ENCODE peak calls at places on chromosomes 16 and 17, in four cellular contexts. E is K562, P is HepG2, B is GM12878. R is an unnamed sample.

GRCh38 chr16:15765880-15766279 is 90.9 kb downstream of the MYH11 start:
- DNase-seq in E (peak), P (peak), B (peak), R (peak)

GRCh38 chr17:58535431-58535830 is 21.0 kb upstream of the MTMR4 start:
- DNase-seq in E (no peak), P (peak), B (no peak), R (no peak)

GRCh38 chr17:20852541-20853370 is 190.1 kb downstream of the USP22 start:
- DNase-seq in E (no peak), P (no peak), B (no peak), R (peak)

GRCh38 chr16:2226245-2226793 is 2.9 kb downstream of the E4F1 start:
- DNase-seq in E (no peak), P (peak), B (no peak), R (no peak)

GRCh38 chr17:53538129-53538617 is 284.6 kb upstream of the KIF2B start:
- DNase-seq in E (no peak), P (no peak), B (no peak), R (no peak)

GRCh38 chr17:75181608-75182318 is 996 bp downstream of the SUMO2 start:
- DNase-seq in E (peak), P (no peak), B (no peak), R (no peak)

GRCh38 chr16:1494129-1494640 is 1.0 kb downstream of the TELO2 start:
- DNase-seq in E (peak), P (peak), B (no peak), R (peak)

GRCh38 chr17:2075336-2076056 is 20.6 kb downstream of the HIC1 start:
- DNase-seq in E (no peak), P (no peak), B (no peak), R (no peak)

GRCh38 chr17:15220785-15221184 is 44.3 kb downstream of the PMP22 start:
- DNase-seq in E (no peak), P (no peak), B (no peak), R (no peak)

GRCh38 chr16:87465306-87465705 is 27.5 kb downstream of the ZCCHC14 start:
- DNase-seq in E (peak), P (peak), B (no peak), R (no peak)

GRCh38 chr17:2042355-2042929 is 620 bp downstream of the OVCA2 start:
- DNase-seq in E (peak), P (no peak), B (no peak), R (peak)

GRCh38 chr16:10332775-10333174 is 53.1 kb upstream of the ATF7IP2 start:
- DNase-seq in E (no peak), P (no peak), B (no peak), R (no peak)

GRCh38 chr17:6994666-6995246 is 1.1 kb upstream of the ALOX12 start:
- DNase-seq in E (peak), P (no peak), B (no peak), R (no peak)

GRCh38 chr16:71526111-71526998 is at the start of gene CHST4:
- DNase-seq in E (no peak), P (no peak), B (no peak), R (peak)

GRCh38 chr16:50428116-50428515 is 59.3 kb upstream of the BRD7 start:
- DNase-seq in E (no peak), P (no peak), B (no peak), R (no peak)

GRCh38 chr16:528111-529011 is 849 bp downstream of the CAPN15 start:
- DNase-seq in E (peak), P (no peak), B (no peak), R (no peak)

GRCh38 chr17:18921912-18922451 is 30.0 kb upstream of the SLC5A10 start:
- DNase-seq in E (no peak), P (no peak), B (peak), R (no peak)

GRCh38 chr17:77497578-77497934 is 356.8 kb downstream of the SEC14L1 start:
- DNase-seq in E (no peak), P (no peak), B (no peak), R (no peak)

GRCh38 chr17:20206591-20206990 is 197.4 kb downstream of the SPECC1 start:
- DNase-seq in E (no peak), P (no peak), B (no peak), R (no peak)

GRCh38 chr16:20853981-20854620 is 46.1 kb downstream of the DCUN1D3 start:
- DNase-seq in E (no peak), P (no peak), B (no peak), R (no peak)

GRCh38 chr16:4381072-4381934 is 9.7 kb downstream of the VASN start:
- DNase-seq in E (no peak), P (no peak), B (no peak), R (no peak)

GRCh38 chr16:50354629-50355456 is 13.9 kb downstream of the BRD7 start:
- DNase-seq in E (peak), P (no peak), B (no peak), R (no peak)

GRCh38 chr16:55323637-55324490 is at the start of gene IRX6:
- DNase-seq in E (peak), P (no peak), B (no peak), R (peak)

GRCh38 chr17:70320642-70321345 is 151.5 kb downstream of the KCNJ2 start:
- DNase-seq in E (no peak), P (no peak), B (no peak), R (peak)

GRCh38 chr16:12829096-12829888 is 25.6 kb upstream of the CPPED1 start:
- DNase-seq in E (no peak), P (no peak), B (no peak), R (no peak)

GRCh38 chr17:4886830-4887229 is 12.5 kb upstream of the C17orf107 start:
- DNase-seq in E (no peak), P (no peak), B (no peak), R (no peak)

GRCh38 chr17:19249681-19250080 is 12.5 kb downstream of the EPN2 start:
- DNase-seq in E (no peak), P (no peak), B (no peak), R (no peak)

GRCh38 chr17:44389281-44389680 is at the start of gene ITGA2B:
- DNase-seq in E (no peak), P (no peak), B (no peak), R (no peak)

GRCh38 chr16:48409839-48410610 is 24.8 kb upstream of the SIAH1 start:
- DNase-seq in E (peak), P (peak), B (no peak), R (no peak)

GRCh38 chr16:87044031-87044380 is 273.2 kb downstream of the C16orf95 start:
- DNase-seq in E (no peak), P (no peak), B (no peak), R (no peak)

DNA sequence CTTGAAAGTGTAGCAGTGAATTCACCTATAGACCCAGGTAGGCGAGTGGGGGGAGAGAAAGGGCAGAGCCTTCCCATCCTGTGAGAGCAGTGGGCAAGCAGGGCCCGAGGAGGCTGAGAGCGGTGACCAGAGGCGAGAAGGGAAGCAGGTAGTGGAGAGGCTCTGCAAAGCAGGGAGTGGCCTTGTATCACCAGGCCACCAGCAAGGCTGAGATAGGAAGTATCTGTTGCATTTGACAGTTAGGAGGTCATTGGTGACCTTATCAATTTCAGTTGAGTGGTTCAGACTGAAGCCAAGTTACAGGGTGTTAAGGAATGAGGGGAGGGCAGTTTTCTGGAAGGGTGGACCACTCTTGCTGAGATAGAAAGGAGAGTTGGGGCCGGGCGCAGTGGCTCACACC is 10.7 kb upstream of the HSD3B7 start:
- DNase-seq in E (no peak), P (no peak), B (no peak), R (no peak)
- TF ChIP-seq FOXK2 in E (no peak), P (no peak), B (no peak), R (no peak)

GRCh38 chr16:85177448-85177846 is 65.2 kb upstream of the CIBAR2 start:
- DNase-seq in E (no peak), P (no peak), B (no peak), R (no peak)

GRCh38 chr16:85176541-85177447 is 64.5 kb upstream of the CIBAR2 start:
- DNase-seq in E (no peak), P (no peak), B (no peak), R (no peak)

GRCh38 chr16:85179344-85180046 is 67.2 kb upstream of the CIBAR2 start:
- DNase-seq in E (no peak), P (no peak), B (no peak), R (no peak)

GRCh38 chr16:85178596-85178995 is 66.3 kb upstream of the CIBAR2 start:
- DNase-seq in E (no peak), P (no peak), B (no peak), R (no peak)

DNA sequence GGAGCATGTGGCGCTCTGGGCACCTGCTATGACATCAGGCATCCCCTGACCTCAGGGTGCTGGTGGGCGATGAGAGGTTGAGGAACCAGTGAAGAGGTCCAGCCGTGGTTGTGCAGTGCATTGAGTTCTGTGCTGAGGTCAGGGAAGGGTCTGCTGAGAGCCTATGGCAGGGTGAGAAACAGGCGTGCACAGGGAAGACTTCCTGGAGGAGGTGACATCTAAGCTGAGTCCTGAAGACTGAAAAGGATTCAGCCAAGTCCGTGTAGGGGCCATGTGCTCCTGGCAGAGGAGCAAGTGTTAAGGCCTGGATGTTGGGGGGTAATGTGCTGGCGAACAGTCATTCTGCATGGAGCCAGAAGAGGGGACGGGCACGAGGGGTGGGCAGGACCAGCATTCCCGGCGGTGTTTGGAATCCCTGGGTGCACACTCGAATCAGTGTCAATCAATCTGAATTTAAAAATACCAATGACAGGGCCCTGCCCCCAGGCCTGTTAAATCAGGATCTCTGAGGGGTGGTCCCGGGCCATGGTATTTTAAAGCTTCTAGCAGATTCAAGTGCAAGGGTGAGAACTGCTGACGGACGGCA is 65.8 kb upstream of the CIBAR2 start:
- DNase-seq in E (no peak), P (no peak), B (no peak), R (no peak)
- TF ChIP-seq FOXK2 in E (no peak), P (no peak), B (no peak), R (no peak)

DNA sequence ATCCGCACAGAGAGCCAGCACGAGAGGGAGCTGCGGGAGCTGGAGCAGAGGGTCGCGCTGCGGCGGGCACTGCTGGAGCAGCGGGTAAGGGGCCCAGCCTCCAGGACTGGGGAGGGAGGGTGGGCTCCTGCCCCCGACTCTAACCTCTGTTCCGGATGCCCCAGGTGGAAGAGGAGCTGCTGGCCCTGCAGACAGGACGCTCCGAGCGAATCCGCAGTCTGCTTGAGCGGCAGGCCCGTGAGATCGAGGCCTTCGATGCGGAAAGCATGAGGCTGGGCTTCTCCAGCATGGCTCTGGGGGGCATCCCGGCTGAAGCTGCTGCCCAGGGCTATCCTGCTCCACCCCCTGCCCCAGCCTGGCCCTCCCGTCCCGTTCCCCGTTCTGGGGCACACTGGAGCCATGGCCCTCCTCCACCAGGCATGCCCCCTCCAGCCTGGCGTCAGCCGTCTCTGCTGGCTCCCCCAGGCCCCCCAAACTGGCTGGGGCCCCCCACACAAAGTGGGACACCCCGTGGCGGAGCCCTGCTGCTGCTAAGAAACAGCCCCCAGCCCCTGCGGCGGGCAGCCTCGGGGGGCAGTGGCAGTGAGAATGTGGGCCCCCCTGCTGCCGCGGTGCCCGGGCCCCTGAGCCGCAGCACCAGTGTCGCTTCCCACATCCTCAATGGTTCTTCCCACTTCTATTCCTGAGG is 4.4 kb downstream of the HIRIP3 start:
- DNase-seq in E (no peak), P (no peak), B (no peak), R (no peak)
- TF ChIP-seq FOXK2 in E (no peak), P (no peak), B (no peak), R (no peak)

GRCh38 chr16:83574388-83574787 is 233.4 kb upstream of the HSBP1 start:
- DNase-seq in E (no peak), P (no peak), B (no peak), R (no peak)
- TF ChIP-seq FOXK2 in E (no peak), P (no peak), B (no peak), R (no peak)

GRCh38 chr16:57724541-57724940 is 11.0 kb upstream of the KATNB1 start:
- DNase-seq in E (no peak), P (no peak), B (no peak), R (no peak)

GRCh38 chr16:57721765-57722499 is 13.6 kb upstream of the KATNB1 start:
- DNase-seq in E (no peak), P (no peak), B (no peak), R (no peak)

GRCh38 chr16:57721356-57721755 is 14.2 kb upstream of the KATNB1 start:
- DNase-seq in E (no peak), P (no peak), B (no peak), R (no peak)

GRCh38 chr16:57722651-57723050 is 12.9 kb upstream of the KATNB1 start:
- DNase-seq in E (no peak), P (no peak), B (no peak), R (no peak)

GRCh38 chr16:57723170-57723569 is 12.4 kb upstream of the KATNB1 start:
- DNase-seq in E (peak), P (peak), B (no peak), R (peak)
- TF ChIP-seq FOXK2 in E (no peak), P (no peak), B (no peak), R (no peak)

GRCh38 chr17:67312265-67312664 is 54.1 kb downstream of the PSMD12 start:
- DNase-seq in E (no peak), P (no peak), B (no peak), R (no peak)

GRCh38 chr17:67316776-67317175 is 49.6 kb downstream of the PSMD12 start:
- DNase-seq in E (no peak), P (no peak), B (no peak), R (no peak)

GRCh38 chr17:67310406-67310805 is 56.0 kb downstream of the PSMD12 start:
- DNase-seq in E (no peak), P (no peak), B (no peak), R (no peak)

GRCh38 chr17:67315865-67316264 is 50.5 kb downstream of the PSMD12 start:
- DNase-seq in E (no peak), P (no peak), B (no peak), R (no peak)

DNA sequence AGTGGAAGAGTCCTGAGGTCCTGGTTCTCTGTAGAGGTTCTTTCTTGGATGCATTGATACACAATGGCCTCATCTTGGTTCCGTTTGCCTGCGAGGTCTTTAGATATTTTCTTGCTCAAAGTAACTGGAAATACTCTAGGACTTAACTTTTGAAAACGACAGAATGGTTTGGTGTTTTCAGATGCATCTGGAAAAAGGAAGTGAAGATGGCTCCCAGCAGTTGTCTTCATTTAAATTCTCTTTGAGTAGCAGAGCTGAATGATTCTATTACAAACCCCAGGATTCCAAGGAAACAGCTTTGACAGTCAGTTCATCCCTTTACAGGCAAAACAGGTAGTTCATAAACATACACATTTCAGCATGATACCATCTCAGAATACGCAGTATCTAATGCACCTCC is 54.8 kb downstream of the PSMD12 start:
- DNase-seq in E (no peak), P (no peak), B (no peak), R (no peak)
- TF ChIP-seq FOXK2 in E (no peak), P (no peak), B (no peak), R (no peak)

R was measured in HEK293T.